ENCODE peak calls at places on chromosome 9, in ten cellular contexts. D, R, E, C, V, Z, S, X, W and P are unnamed samples.

GRCh38 chr9:70420267-70421019 is 6.0 kb upstream of the KLF9 start:
- DNase-seq in C (peak), R (peak), D (peak), V (peak), S (peak), X (peak), W (peak), Z (peak), E (peak), P (peak)

GRCh38 chr9:86202338-86202882 is 57.0 kb downstream of the C9orf153 start:
- DNase-seq in Z (no peak), S (peak), E (no peak), D (no peak), R (peak), X (peak), V (peak), W (peak), C (peak), P (peak)

GRCh38 chr9:5437254-5438216 is at the start of gene PLGRKT:
- DNase-seq in W (peak), D (peak), E (peak), V (peak), X (peak), R (peak), C (peak), Z (peak), S (peak), P (peak)

GRCh38 chr9:14092344-14092743 is 221.6 kb downstream of the NFIB start:
- DNase-seq in C (no peak), X (no peak), D (no peak), R (no peak), S (peak), Z (no peak), W (no peak), V (no peak), E (no peak), P (no peak)

GRCh38 chr9:78882501-78882900 is 585.6 kb downstream of the PSAT1 start:
- DNase-seq in C (no peak), W (no peak), E (no peak), R (no peak), S (no peak), D (no peak), V (no peak), X (no peak), Z (no peak), P (no peak)

GRCh38 chr9:114134827-114135396 is 20.4 kb upstream of the COL27A1 start:
- DNase-seq in R (no peak), Z (no peak), V (no peak), X (no peak), D (no peak), S (no peak), C (no peak), E (no peak), W (no peak), P (no peak)

GRCh38 chr9:98009437-98009836 is 26.3 kb downstream of the ANP32B start:
- DNase-seq in S (no peak), C (no peak), Z (no peak), E (no peak), R (no peak), D (no peak), X (no peak), W (no peak), V (no peak), P (no peak)

GRCh38 chr9:79742145-79742820 is 170.5 kb downstream of the TLE4 start:
- DNase-seq in Z (no peak), S (no peak), C (no peak), X (no peak), V (no peak), W (no peak), E (no peak), R (no peak), D (no peak), P (no peak)

GRCh38 chr9:27590636-27591035 is 17.4 kb upstream of the C9orf72 start:
- DNase-seq in R (no peak), Z (no peak), D (no peak), X (no peak), S (no peak), W (no peak), V (no peak), E (no peak), C (no peak), P (no peak)

GRCh38 chr9:130606887-130607582 is 27.7 kb downstream of the FUBP3 start:
- DNase-seq in S (peak), E (no peak), Z (no peak), W (peak), R (peak), V (no peak), D (no peak), X (no peak), C (no peak), P (no peak)

GRCh38 chr9:37410969-37411785 is 11.3 kb upstream of the GRHPR start:
- DNase-seq in V (peak), R (no peak), Z (no peak), X (peak), D (peak), W (peak), E (no peak), C (no peak), S (no peak), P (peak)

GRCh38 chr9:123318961-123319421 is 37.0 kb upstream of the CRB2 start:
- DNase-seq in D (no peak), W (no peak), R (no peak), C (no peak), Z (no peak), E (no peak), S (no peak), X (no peak), V (no peak), P (no peak)

GRCh38 chr9:6894135-6894534 is 136.4 kb downstream of the KDM4C start:
- DNase-seq in R (no peak), D (no peak), E (no peak), W (no peak), Z (no peak), V (no peak), C (no peak), X (peak), S (no peak), P (no peak)

GRCh38 chr9:13865869-13866268 is 448.1 kb downstream of the NFIB start:
- DNase-seq in V (no peak), S (peak), R (peak), X (no peak), Z (no peak), D (no peak), C (no peak), W (no peak), E (no peak), P (no peak)

GRCh38 chr9:113399646-113400200 is 1.4 kb downstream of the ALAD start:
- DNase-seq in V (no peak), W (no peak), X (no peak), D (no peak), E (no peak), R (no peak), C (no peak), S (no peak), Z (no peak), P (no peak)

GRCh38 chr9:92671323-92671722 is 1.4 kb upstream of the IPPK start:
- DNase-seq in X (no peak), D (no peak), V (no peak), C (no peak), Z (peak), S (peak), W (peak), R (peak), E (no peak), P (no peak)

GRCh38 chr9:98099898-98100297 is 19.1 kb downstream of the TRIM14 start:
- DNase-seq in W (no peak), Z (no peak), E (no peak), C (no peak), R (no peak), D (no peak), S (no peak), X (no peak), V (peak), P (no peak)

GRCh38 chr9:72633966-72634365 is 112.6 kb downstream of the TMC1 start:
- DNase-seq in Z (no peak), R (peak), S (peak), V (no peak), W (peak), C (no peak), D (no peak), E (no peak), X (no peak), P (no peak)

GRCh38 chr9:136107155-136107952 is 11.3 kb downstream of the TMEM250 start:
- DNase-seq in R (no peak), D (peak), C (no peak), V (peak), S (no peak), X (peak), W (no peak), Z (no peak), E (no peak), P (no peak)

GRCh38 chr9:20611751-20612287 is 10.5 kb downstream of the MLLT3 start:
- DNase-seq in S (peak), E (no peak), D (no peak), W (peak), X (no peak), R (peak), Z (no peak), V (peak), C (no peak), P (no peak)
- TF ChIP-seq CTCF in S (peak), E (peak), D (peak), W (peak), X (no peak), R (peak), Z (no peak), V (peak), C (peak), P (peak)

DNA sequence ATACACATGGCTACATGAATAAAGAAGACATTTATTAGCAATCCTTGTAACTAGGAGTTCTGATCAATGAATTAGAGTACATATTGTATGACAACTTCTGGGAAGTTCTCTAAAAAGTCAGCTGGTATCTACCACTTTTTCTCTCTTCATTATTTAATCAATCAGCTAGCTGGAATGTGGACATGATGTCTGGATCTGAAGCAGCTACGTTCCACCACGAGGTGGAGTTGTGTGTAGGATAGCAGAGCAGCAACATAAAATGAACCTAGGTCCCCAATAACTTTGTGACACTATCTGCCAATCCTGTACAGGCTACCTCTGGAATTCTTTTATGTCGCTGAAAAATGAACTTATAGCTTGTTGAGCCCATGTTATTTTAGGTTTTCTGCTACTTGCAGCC is 32.9 kb upstream of the ENTREP1 start:
- DNase-seq in W (no peak), R (no peak), S (no peak), V (no peak), D (no peak), X (no peak), E (no peak), C (no peak), Z (no peak), P (no peak)
- TF ChIP-seq CTCF in W (no peak), R (no peak), S (no peak), V (peak), D (no peak), X (no peak), E (no peak), C (no peak), Z (no peak), P (no peak)

DNA sequence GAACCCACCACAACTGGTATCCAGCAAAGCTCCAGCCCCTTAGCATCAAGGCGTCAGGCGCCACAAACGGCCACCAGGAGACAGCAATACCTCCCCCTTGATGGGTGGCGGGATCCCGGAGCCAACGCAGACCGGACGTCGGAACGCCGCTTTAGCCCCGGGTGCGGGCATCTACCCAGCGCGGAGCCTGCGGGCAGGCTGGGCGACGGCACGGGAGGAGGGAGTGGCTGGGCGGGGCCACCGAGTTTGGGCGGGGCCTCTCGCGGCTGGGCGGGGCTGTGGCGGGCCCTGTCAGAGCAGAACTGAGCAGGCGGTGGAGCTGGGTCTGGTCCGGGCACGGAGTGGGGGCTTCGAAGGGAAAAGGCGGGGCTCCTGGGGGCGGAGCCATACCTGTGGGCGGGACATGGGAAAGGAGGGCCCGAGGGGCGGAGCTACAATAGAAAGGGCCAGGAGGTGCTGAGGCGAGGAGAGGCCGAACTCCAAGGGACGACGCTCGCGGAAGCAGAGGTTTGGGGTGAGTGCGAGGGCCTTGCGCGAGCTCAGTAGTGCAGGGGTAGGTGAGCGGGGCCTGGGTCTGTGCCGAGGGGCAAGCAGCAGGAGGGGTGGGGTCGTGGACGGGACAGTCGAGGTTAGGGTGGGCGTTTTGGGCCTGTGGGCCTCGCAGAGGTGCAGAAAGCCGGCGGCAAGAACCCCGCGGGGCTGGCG is 40.2 kb upstream of the GARNL3 start:
- DNase-seq in Z (peak), E (peak), S (peak), R (peak), V (peak), C (peak), D (peak), X (peak), W (peak), P (peak)
- TF ChIP-seq CTCF in Z (no peak), E (no peak), S (peak), R (peak), V (no peak), C (no peak), D (peak), X (no peak), W (no peak), P (peak)

GRCh38 chr9:121440265-121440664 is 59.4 kb downstream of the GGTA1 start:
- DNase-seq in D (no peak), W (no peak), V (no peak), R (peak), S (peak), E (no peak), X (no peak), Z (no peak), C (no peak), P (no peak)
- TF ChIP-seq CTCF in D (no peak), W (no peak), V (peak), R (no peak), S (peak), E (no peak), X (no peak), Z (peak), C (peak), P (no peak)

GRCh38 chr9:75198436-75198835 is 110.1 kb downstream of the OSTF1 start:
- DNase-seq in V (no peak), R (no peak), C (peak), X (no peak), S (no peak), E (peak), Z (no peak), D (no peak), W (no peak), P (peak)
- TF ChIP-seq CTCF in V (peak), R (no peak), C (peak), X (peak), S (no peak), E (no peak), Z (no peak), D (no peak), W (no peak), P (peak)